ENCODE peak calls at places on chromosomes 5 and 9, in seven cellular contexts. K, F, L, N, R, T and P are unnamed samples.

GRCh38 chr5:135489466-135490244 is 37.5 kb upstream of the TIFAB start:
- DNase-seq in K (no peak), F (no peak), L (peak), N (no peak), R (peak), T (no peak), P (no peak)

GRCh38 chr9:3285365-3286161 is 240.2 kb downstream of the RFX3 start:
- DNase-seq in K (no peak), F (no peak), L (no peak), N (no peak), R (no peak), T (no peak), P (no peak)

GRCh38 chr9:113656771-113657670 is 193.5 kb downstream of the RGS3 start:
- DNase-seq in K (no peak), F (no peak), L (peak), N (no peak), R (no peak), T (no peak), P (no peak)

GRCh38 chr5:135648109-135648508 is 69.3 kb upstream of the CXCL14 start:
- DNase-seq in K (no peak), F (no peak), L (no peak), N (no peak), R (no peak), T (no peak), P (no peak)

GRCh38 chr5:55907927-55908326 is 56.8 kb downstream of the IL31RA start:
- DNase-seq in K (no peak), F (no peak), L (no peak), N (no peak), R (no peak), T (no peak), P (no peak)

GRCh38 chr5:135010502-135011354 is 23.3 kb downstream of the PITX1 start:
- DNase-seq in K (no peak), F (peak), L (peak), N (no peak), R (no peak), T (no peak), P (no peak)

GRCh38 chr5:6260846-6261245 is 117.5 kb downstream of the MED10 start:
- DNase-seq in K (no peak), F (no peak), L (no peak), N (no peak), R (no peak), T (no peak), P (no peak)

GRCh38 chr9:89425024-89425805 is 72.7 kb downstream of the SEMA4D start:
- DNase-seq in K (no peak), F (no peak), L (no peak), N (no peak), R (no peak), T (no peak), P (no peak)

GRCh38 chr5:132369471-132370240 is at the start of gene SLC22A5:
- DNase-seq in K (peak), F (peak), L (peak), N (peak), R (peak), T (no peak), P (peak)

GRCh38 chr9:16184964-16185646 is 632.3 kb downstream of the CCDC171 start:
- DNase-seq in K (no peak), F (no peak), L (no peak), N (no peak), R (no peak), T (no peak), P (no peak)
- TF ChIP-seq TAF1 in K (no peak), F (no peak), L (no peak), N (no peak), R (no peak), T (no peak), P (no peak)

GRCh38 chr5:111946556-111946955 is 189.6 kb upstream of the NREP start:
- DNase-seq in K (no peak), F (no peak), L (no peak), N (no peak), R (no peak), T (no peak), P (no peak)

GRCh38 chr5:111942214-111942613 is 185.2 kb upstream of the NREP start:
- DNase-seq in K (no peak), F (no peak), L (no peak), N (no peak), R (no peak), T (no peak), P (no peak)

GRCh38 chr5:111948078-111948477 is 191.1 kb upstream of the NREP start:
- DNase-seq in K (no peak), F (no peak), L (no peak), N (no peak), R (no peak), T (no peak), P (no peak)

GRCh38 chr5:111945535-111945934 is 188.5 kb upstream of the NREP start:
- DNase-seq in K (no peak), F (no peak), L (no peak), N (no peak), R (no peak), T (no peak), P (no peak)

GRCh38 chr5:111942661-111943401 is 185.8 kb upstream of the NREP start:
- DNase-seq in K (no peak), F (no peak), L (no peak), N (no peak), R (no peak), T (no peak), P (no peak)
- TF ChIP-seq TAF1 in K (no peak), F (no peak), L (no peak), N (no peak), R (no peak), T (no peak), P (no peak)

GRCh38 chr5:102843997-102844396 is 88.9 kb downstream of the PAM start:
- DNase-seq in K (no peak), F (no peak), L (no peak), N (no peak), R (no peak), T (no peak), P (no peak)
- TF ChIP-seq TAF1 in K (no peak), F (no peak), L (no peak), N (no peak), R (no peak), T (no peak), P (no peak)

GRCh38 chr5:95080456-95080855 is 204.4 kb downstream of the MCTP1 start:
- DNase-seq in K (no peak), F (no peak), L (no peak), N (no peak), R (no peak), T (no peak), P (no peak)
- TF ChIP-seq TAF1 in K (no peak), F (no peak), L (no peak), N (no peak), R (no peak), T (no peak), P (no peak)

GRCh38 chr5:109105631-109106267 is 304.0 kb downstream of the PJA2 start:
- DNase-seq in K (no peak), F (peak), L (no peak), N (no peak), R (no peak), T (no peak), P (no peak)
- TF ChIP-seq TAF1 in K (no peak), F (peak), L (no peak), N (no peak), R (no peak), T (no peak), P (no peak)

GRCh38 chr9:70143394-70144130 is 99.9 kb downstream of the MAMDC2 start:
- DNase-seq in K (no peak), F (no peak), L (no peak), N (no peak), R (no peak), T (no peak), P (no peak)
- TF ChIP-seq TAF1 in K (no peak), F (no peak), L (no peak), N (no peak), R (no peak), T (no peak), P (no peak)

DNA sequence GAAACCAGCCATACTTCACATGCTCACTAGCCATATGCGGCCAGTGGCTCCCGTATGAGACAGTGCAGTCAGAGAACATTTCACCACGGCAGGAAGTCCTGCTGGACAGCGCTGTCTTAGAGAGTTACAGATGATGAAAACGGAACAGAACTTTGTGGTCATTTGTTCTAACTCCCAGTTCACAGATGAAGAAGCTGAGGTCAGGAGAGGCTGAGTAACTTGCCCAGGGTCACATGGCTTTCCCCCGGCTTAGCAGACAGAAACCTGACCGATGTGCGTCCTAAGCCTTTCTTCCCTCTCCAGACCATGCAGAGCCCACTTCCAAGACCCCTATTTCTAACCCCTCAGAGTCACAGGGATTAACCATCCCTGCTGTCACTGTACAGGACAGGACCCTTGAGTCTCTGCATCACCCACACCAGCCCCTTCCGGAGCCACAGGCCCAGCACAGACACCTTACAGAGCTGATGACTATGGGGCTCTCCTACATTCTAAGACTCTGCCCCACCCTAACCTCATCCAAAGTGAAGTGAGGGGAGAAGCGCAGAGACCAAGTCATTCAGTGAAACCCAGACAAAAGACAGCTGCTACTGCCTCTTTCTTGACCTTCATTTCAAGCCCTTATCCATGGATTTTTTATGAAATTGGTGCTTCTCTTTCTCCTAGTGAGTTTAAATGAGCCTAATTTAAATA is 86.9 kb downstream of the PTPN3 start:
- DNase-seq in K (no peak), F (no peak), L (no peak), N (no peak), R (no peak), T (peak), P (no peak)
- TF ChIP-seq TAF1 in K (peak), F (no peak), L (no peak), N (no peak), R (no peak), T (no peak), P (no peak)

GRCh38 chr5:170640731-170641588 is 137.1 kb downstream of the KCNIP1 start:
- DNase-seq in K (no peak), F (no peak), L (no peak), N (no peak), R (no peak), T (no peak), P (no peak)
- TF ChIP-seq TAF1 in K (no peak), F (no peak), L (no peak), N (no peak), R (no peak), T (no peak), P (no peak)